ENCODE peak calls at places on chromosomes 4 and X, in nine cellular contexts. F is MM.1S, I is GM23248, Y is neural progenitor cell, S is OCI-LY7, O is hepatocyte, M is PC-3, U is GM23338, T is SK-N-SH. C is an unnamed sample.

GRCh38 chrX:40240844-40241243 is 143.1 kb upstream of the BCOR start:
- DNase-seq in F (no peak), I (no peak), Y (no peak), S (no peak), O (peak; percentile 25), M (no peak), U (no peak), T (no peak), C (no peak)

GRCh38 chrX:135498236-135498635 is 22.2 kb upstream of the INTS6L start:
- DNase-seq in F (no peak), I (no peak), Y (no peak), S (no peak), O (no peak), M (no peak), U (no peak), T (no peak), C (no peak)

GRCh38 chrX:134868766-134869495 is 121.9 kb upstream of the SMIM10 start:
- DNase-seq in F (no peak), I (peak; percentile 89), Y (no peak), S (no peak), O (no peak), M (peak; percentile 84), U (no peak), T (no peak), C (no peak)

GRCh38 chrX:138754861-138755260 is 43.3 kb upstream of the FGF13 start:
- DNase-seq in F (no peak), I (peak; percentile 55), Y (no peak), S (no peak), O (no peak), M (peak; percentile 17), U (no peak), T (no peak), C (no peak)

GRCh38 chr4:106892786-106893185 is 143.3 kb downstream of the DKK2 start:
- DNase-seq in F (no peak), I (no peak), Y (no peak), S (no peak), O (no peak), M (no peak), U (no peak), T (no peak), C (no peak)

GRCh38 chrX:55874807-55875206 is 157.3 kb downstream of the RRAGB start:
- DNase-seq in F (no peak), I (no peak), Y (no peak), S (no peak), O (no peak), M (no peak), U (no peak), T (no peak), C (no peak)

GRCh38 chr4:119039779-119040178 is 95.9 kb upstream of the MYOZ2 start:
- DNase-seq in F (no peak), I (no peak), Y (peak; percentile 77), S (peak; percentile 13), O (peak; percentile 40), M (no peak), U (peak; percentile 79), T (no peak), C (peak; percentile 16)

GRCh38 chr4:29459926-29460325 is 1260.2 kb upstream of the PCDH7 start:
- DNase-seq in F (no peak), I (no peak), Y (no peak), S (no peak), O (peak; percentile 4), M (no peak), U (no peak), T (no peak), C (no peak)

GRCh38 chr4:88823058-88823919 is 125.7 kb upstream of the NAP1L5 start:
- DNase-seq in F (peak; percentile 72), I (peak; percentile 95), Y (peak; percentile 86), S (no peak), O (peak; percentile 93), M (peak; percentile 87), U (peak; percentile 88), T (peak; percentile 26), C (peak; percentile 29)

GRCh38 chr4:10701702-10702460 is 17.3 kb upstream of the CLNK start:
- DNase-seq in F (no peak), I (no peak), Y (no peak), S (no peak), O (no peak), M (peak; percentile 33), U (no peak), T (no peak), C (no peak)

GRCh38 chr4:47612116-47613023 is 127.3 kb downstream of the ATP10D start:
- DNase-seq in F (no peak), I (peak; percentile 58), Y (no peak), S (no peak), O (no peak), M (no peak), U (no peak), T (no peak), C (no peak)

GRCh38 chr4:171130126-171130801 is 682.9 kb upstream of the GALNTL6 start:
- DNase-seq in F (peak; percentile 36), I (no peak), Y (no peak), S (no peak), O (peak; percentile 19), M (no peak), U (peak; percentile 4), T (no peak), C (no peak)

GRCh38 chr4:1345905-1346780 is 865 bp upstream of the UVSSA start:
- DNase-seq in F (peak; percentile 40), I (peak; percentile 69), Y (peak; percentile 85), S (peak; percentile 71), O (peak; percentile 83), M (peak; percentile 33), U (peak; percentile 76), T (peak; percentile 85), C (no peak)

GRCh38 chr4:147594107-147594506 is 23.1 kb upstream of the TMEM184C start:
- DNase-seq in F (no peak), I (no peak), Y (no peak), S (no peak), O (no peak), M (no peak), U (peak; percentile 41), T (no peak), C (no peak)

GRCh38 chrX:152072236-152072635 is 66.1 kb downstream of the MAGEA10 start:
- DNase-seq in F (no peak), I (peak; percentile 83), Y (no peak), S (no peak), O (no peak), M (peak; percentile 51), U (no peak), T (no peak), C (no peak)

GRCh38 chr4:120877021-120877420 is 45.5 kb downstream of the PRDM5 start:
- DNase-seq in F (no peak), I (no peak), Y (no peak), S (no peak), O (no peak), M (no peak), U (no peak), T (no peak), C (no peak)
- TF ChIP-seq EZH2phosphoT487 in F (no peak), I (no peak), Y (no peak), S (no peak), O (no peak), M (no peak), U (no peak), T (no peak), C (no peak)

DNA sequence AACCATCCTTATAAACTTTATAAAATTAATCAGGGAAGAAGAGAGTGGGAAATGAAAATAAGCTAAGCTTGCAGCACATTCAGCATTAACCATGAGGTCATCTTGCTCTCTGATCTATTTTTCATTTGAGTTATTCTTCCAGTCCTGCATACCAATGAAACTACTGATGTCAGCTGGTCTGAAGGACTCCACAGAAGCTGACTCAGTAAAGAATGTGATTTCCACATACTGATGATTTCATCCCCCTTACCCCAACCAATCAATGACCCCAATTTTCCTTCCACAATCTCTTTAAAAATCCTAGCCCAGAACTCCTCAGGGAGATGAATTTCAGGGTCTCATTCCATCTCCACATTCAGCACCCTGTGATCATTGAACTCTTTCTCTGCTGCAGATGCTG is 18.8 kb upstream of the DSPP start:
- DNase-seq in F (peak; percentile 31), I (peak; percentile 93), Y (no peak), S (no peak), O (peak; percentile 52), M (peak; percentile 64), U (no peak), T (no peak), C (no peak)
- TF ChIP-seq EZH2phosphoT487 in F (no peak), I (no peak), Y (no peak), S (no peak), O (no peak), M (no peak), U (no peak), T (no peak), C (no peak)

DNA sequence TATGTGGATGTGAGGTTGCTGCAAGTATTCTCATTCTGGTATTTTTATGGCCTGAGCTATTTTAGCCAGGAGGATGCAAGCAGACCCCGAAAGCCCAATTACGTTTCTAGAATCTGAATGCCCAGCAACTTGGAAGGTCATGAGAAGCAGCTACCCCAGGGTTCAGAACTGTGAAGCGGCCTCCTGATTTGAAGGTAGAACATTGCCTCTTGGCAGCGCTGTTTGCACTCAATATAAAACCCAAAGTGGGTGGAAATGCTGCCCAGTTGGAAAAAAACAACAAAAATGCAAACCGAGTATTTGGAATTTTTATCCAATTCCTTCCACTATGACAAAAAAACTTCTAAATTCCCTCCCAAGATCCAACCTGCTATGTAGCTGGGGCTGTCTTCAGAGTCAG is 103.4 kb upstream of the RBPJ start:
- DNase-seq in F (no peak), I (no peak), Y (no peak), S (no peak), O (no peak), M (no peak), U (no peak), T (no peak), C (no peak)
- TF ChIP-seq EZH2phosphoT487 in F (no peak), I (no peak), Y (no peak), S (no peak), O (no peak), M (no peak), U (no peak), T (no peak), C (no peak)

GRCh38 chrX:150150780-150151125 is 212.4 kb upstream of the MAMLD1 start:
- DNase-seq in F (no peak), I (no peak), Y (no peak), S (no peak), O (no peak), M (no peak), U (no peak), T (no peak), C (no peak)

GRCh38 chrX:150150081-150150779 is 211.9 kb upstream of the EOLA2 start:
- DNase-seq in F (no peak), I (no peak), Y (no peak), S (no peak), O (no peak), M (no peak), U (no peak), T (no peak), C (no peak)

GRCh38 chrX:150152036-150152435 is 211.1 kb upstream of the MAMLD1 start:
- DNase-seq in F (no peak), I (no peak), Y (no peak), S (no peak), O (no peak), M (no peak), U (no peak), T (no peak), C (no peak)

GRCh38 chrX:150155396-150156048 is 207.6 kb upstream of the MAMLD1 start:
- DNase-seq in F (no peak), I (peak; percentile 77), Y (no peak), S (no peak), O (peak; percentile 60), M (peak; percentile 63), U (no peak), T (peak; percentile 61), C (no peak)

DNA sequence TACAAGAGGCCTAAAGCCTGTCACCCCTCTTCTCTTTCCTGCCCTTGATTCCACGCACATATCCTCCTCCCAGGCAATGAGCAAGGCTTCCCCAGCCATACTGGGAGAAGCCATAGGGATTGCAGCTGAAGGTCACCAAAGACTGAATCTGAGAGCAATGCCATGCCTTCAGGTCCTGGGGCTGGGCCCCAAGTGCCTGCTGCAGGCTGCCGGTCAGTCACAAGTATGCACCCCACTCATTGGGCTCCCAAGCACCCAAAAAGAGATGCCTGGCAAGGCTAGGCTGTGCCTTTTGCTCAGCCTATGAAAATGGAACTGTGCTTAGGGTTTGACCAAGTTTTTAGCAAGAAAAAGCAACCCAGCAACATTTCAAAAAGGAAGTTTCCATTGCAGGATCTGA is 210.6 kb upstream of the MAMLD1 start:
- DNase-seq in F (no peak), I (no peak), Y (no peak), S (no peak), O (no peak), M (no peak), U (no peak), T (no peak), C (no peak)
- TF ChIP-seq EZH2phosphoT487 in F (no peak), I (no peak), Y (no peak), S (no peak), O (no peak), M (no peak), U (no peak), T (no peak), C (no peak)

C was measured in HCT116.